ENCODE peak calls at places on chromosomes 13 and 19, in seven cellular contexts. R, I, X, V, Y, A and E are unnamed samples.

GRCh38 chr13:44243198-44243852 is 130.3 kb upstream of the SERP2 start:
- DNase-seq in R (no peak), I (no peak), X (no peak), V (peak), Y (peak), A (peak), E (no peak)

GRCh38 chr19:916645-917322 is 349 bp upstream of the KISS1R start:
- DNase-seq in R (no peak), I (no peak), X (no peak), V (no peak), Y (peak), A (no peak), E (no peak)

GRCh38 chr13:28059214-28059613 is 41.2 kb downstream of the FLT3 start:
- DNase-seq in R (no peak), I (no peak), X (no peak), V (peak), Y (peak), A (peak), E (no peak)

GRCh38 chr13:50636007-50636704 is 207.3 kb downstream of the DLEU7 start:
- DNase-seq in R (peak), I (no peak), X (no peak), V (peak), Y (no peak), A (no peak), E (no peak)

GRCh38 chr13:77516342-77516789 is 19.1 kb upstream of the SCEL start:
- DNase-seq in R (no peak), I (no peak), X (no peak), V (no peak), Y (no peak), A (no peak), E (no peak)

GRCh38 chr13:73849292-73849691 is 284.9 kb downstream of the KLF12 start:
- DNase-seq in R (no peak), I (no peak), X (no peak), V (no peak), Y (no peak), A (peak), E (no peak)

GRCh38 chr19:29285187-29285687 is 72.3 kb upstream of the UQCRFS1 start:
- DNase-seq in R (no peak), I (no peak), X (no peak), V (peak), Y (no peak), A (no peak), E (no peak)

GRCh38 chr19:2547033-2547680 is 71.2 kb downstream of the GADD45B start:
- DNase-seq in R (no peak), I (no peak), X (peak), V (no peak), Y (no peak), A (no peak), E (no peak)

GRCh38 chr13:29702912-29703351 is 107.4 kb upstream of the SLC7A1 start:
- DNase-seq in R (no peak), I (no peak), X (peak), V (no peak), Y (no peak), A (no peak), E (no peak)

GRCh38 chr19:33376931-33377557 is 3.5 kb downstream of the CEBPG start:
- DNase-seq in R (no peak), I (no peak), X (peak), V (no peak), Y (no peak), A (peak), E (no peak)

GRCh38 chr19:40387151-40387550 is 2.8 kb downstream of the HIPK4 start:
- DNase-seq in R (no peak), I (no peak), X (no peak), V (no peak), Y (no peak), A (no peak), E (no peak)

GRCh38 chr19:33386361-33386858 is 12.9 kb downstream of the CEBPG start:
- DNase-seq in R (no peak), I (peak), X (no peak), V (peak), Y (no peak), A (no peak), E (no peak)

DNA sequence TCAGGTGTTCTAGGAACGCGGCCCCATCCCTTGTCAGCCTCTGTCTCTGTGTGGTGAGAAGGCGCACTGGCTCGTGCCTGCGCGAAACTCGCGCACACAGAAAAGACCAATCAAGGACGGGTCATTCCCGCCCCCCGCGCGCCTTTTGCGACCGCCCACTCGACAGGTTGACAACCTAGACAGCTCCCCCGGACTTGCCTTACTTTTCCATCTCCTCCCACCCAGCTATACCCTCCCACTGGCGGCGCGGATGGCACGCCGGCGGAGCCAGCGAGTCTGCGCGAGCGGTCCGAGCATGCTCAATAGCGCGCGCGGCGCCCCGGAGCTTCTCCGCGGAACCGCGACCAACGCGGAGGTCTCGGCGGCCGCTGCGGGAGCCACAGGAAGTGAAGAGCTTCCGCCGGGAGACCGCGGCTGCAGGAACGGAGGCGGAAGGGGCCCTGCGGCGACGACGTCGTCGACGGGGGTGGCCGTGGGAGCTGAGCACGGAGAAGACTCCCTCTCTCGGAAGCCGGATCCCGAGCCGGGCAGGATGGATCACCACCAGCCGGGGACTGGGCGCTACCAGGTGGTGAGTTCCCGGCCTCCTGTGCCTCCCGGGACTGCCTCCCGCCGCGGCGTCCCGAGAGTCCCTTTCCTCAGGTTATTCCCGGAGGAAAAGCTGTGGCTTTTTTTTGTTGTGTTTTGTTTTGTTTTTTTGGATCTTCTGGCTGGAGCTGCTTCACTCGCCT is at the start of gene NDFIP2:
- DNase-seq in R (peak), I (peak), X (peak), V (peak), Y (peak), A (peak), E (no peak)
- TF ChIP-seq POLR2AphosphoS5 in R (peak), I (no peak), X (peak), V (peak), Y (peak), A (peak), E (peak)

GRCh38 chr19:6530385-6531162 is at the start of gene TNFSF9:
- DNase-seq in R (peak), I (peak), X (peak), V (peak), Y (peak), A (peak), E (peak)
- TF ChIP-seq POLR2AphosphoS5 in R (peak), I (no peak), X (peak), V (peak), Y (peak), A (peak), E (peak)

GRCh38 chr19:50202962-50203280 is 501 bp upstream of the MYH14 start:
- DNase-seq in R (no peak), I (no peak), X (no peak), V (no peak), Y (no peak), A (no peak), E (no peak)

GRCh38 chr19:50202399-50202798 is 1.0 kb upstream of the MYH14 start:
- DNase-seq in R (no peak), I (no peak), X (no peak), V (no peak), Y (no peak), A (no peak), E (no peak)

GRCh38 chr19:50204081-50204428 is 633 bp downstream of the MYH14 start:
- DNase-seq in R (no peak), I (no peak), X (no peak), V (no peak), Y (no peak), A (no peak), E (no peak)

GRCh38 chr19:50204811-50205675 is 1.6 kb downstream of the MYH14 start:
- DNase-seq in R (no peak), I (no peak), X (no peak), V (no peak), Y (peak), A (peak), E (no peak)

DNA sequence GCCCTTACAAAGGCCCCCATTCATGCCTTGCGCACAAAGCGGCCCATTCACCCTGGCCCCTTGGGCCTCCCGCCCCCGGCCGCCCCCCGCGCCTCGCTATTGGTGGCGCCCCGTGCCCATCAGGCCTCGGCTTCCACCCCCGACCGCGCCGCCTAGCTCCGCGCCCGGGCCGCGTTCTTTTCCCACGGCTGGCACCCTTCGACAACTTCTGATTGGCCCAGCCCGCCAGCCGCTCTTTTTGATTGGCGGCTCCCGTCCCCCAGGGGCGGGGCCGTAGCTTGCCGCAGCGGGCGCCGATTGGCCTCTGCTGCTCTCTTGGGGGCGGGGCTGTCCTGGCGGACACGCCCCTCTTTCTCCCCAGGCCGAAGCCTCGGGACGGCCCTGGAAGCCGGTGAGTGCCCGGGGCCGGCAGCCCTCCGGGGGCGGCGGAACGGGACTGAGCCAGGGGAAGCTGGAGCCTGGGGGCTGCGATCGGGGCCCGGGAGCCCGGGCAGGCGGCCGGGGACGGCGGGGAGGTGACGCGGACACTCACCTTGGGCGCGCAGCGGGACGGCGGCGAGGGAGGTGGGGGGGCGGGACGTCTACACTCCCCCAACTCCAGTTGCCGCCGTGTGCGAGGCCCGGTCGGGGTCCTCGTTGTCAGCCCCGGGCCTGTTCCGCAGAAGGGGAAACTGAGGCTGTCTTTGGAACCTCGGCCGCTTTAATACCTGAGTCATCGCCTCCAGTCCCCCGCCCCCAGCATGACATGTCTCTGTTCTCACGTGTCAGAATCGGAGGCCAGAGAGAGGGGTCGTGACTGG is at the start of gene MYH14:
- DNase-seq in R (no peak), I (no peak), X (peak), V (no peak), Y (peak), A (peak), E (no peak)
- TF ChIP-seq POLR2AphosphoS5 in R (no peak), I (no peak), X (no peak), V (no peak), Y (no peak), A (peak), E (no peak)

GRCh38 chr13:98484289-98485219 is 92.4 kb downstream of the STK24 start:
- DNase-seq in R (no peak), I (peak), X (peak), V (peak), Y (no peak), A (peak), E (no peak)

GRCh38 chr13:98480915-98481510 is 95.9 kb downstream of the STK24 start:
- DNase-seq in R (peak), I (no peak), X (peak), V (no peak), Y (peak), A (peak), E (no peak)

GRCh38 chr13:98483636-98484288 is 93.1 kb downstream of the STK24 start:
- DNase-seq in R (no peak), I (no peak), X (no peak), V (no peak), Y (no peak), A (no peak), E (no peak)

GRCh38 chr13:98481511-98481951 is 95.4 kb downstream of the STK24 start:
- DNase-seq in R (no peak), I (no peak), X (peak), V (no peak), Y (no peak), A (no peak), E (no peak)

DNA sequence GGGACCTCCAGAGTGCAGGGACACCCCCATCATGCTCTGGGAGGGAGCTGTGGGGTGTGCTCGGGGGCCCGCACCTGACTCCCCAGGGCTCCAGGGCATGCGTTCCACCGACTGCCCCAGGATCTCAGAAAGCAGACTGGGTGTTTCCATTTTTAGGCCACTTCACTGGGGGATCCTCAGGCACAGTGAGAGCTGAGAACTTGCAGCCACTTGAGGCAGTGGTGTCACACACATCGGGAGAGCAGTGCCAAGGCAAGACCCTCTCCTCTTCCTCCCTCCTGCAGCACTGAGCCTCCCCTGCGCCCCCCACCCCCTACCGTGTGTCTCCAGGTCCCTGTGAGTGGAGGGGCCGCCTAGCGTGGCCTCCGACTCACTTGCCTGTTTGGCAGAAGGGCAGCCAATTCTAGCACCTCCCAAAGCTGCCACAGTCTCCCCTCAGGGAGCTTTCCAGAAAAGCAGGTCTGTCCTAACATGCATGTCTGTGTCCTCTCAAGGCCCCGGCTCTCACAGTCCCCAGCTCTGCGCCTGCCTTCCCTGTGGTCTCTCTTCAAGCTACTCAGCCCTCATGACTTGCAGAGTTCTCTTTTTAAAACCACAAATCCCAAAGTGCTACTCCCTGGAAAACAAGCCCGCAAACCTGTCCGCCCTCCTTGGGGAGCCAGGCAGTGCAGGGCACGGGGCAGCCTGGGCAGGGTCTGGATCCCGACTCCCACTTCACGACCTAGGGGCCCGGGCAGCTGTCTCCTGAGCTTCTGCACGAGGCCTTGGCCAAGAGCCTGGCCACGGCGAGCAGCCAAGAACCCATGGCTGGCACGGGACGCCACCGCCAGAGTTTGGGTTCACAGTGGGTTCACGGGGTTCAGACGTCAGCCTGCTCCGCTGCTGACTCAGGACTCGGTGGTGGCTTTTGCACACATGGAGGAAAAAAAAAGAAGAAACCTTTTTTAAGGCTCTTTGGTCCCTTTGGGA is 94.1 kb downstream of the STK24 start:
- DNase-seq in R (no peak), I (no peak), X (peak), V (peak), Y (no peak), A (peak), E (no peak)
- TF ChIP-seq POLR2AphosphoS5 in R (no peak), I (no peak), X (peak), V (peak), Y (no peak), A (peak), E (no peak)

GRCh38 chr13:75639426-75639825 is 3.3 kb downstream of the LMO7 start:
- DNase-seq in R (no peak), I (no peak), X (no peak), V (no peak), Y (no peak), A (no peak), E (no peak)

GRCh38 chr13:75635621-75636338 is at the start of gene LMO7:
- DNase-seq in R (peak), I (peak), X (peak), V (no peak), Y (peak), A (peak), E (no peak)

GRCh38 chr13:75635101-75635620 is 969 bp upstream of the LMO7 start:
- DNase-seq in R (no peak), I (no peak), X (no peak), V (no peak), Y (no peak), A (no peak), E (no peak)

GRCh38 chr13:75637101-75637774 is 1.1 kb downstream of the LMO7 start:
- DNase-seq in R (peak), I (no peak), X (no peak), V (no peak), Y (peak), A (no peak), E (no peak)

DNA sequence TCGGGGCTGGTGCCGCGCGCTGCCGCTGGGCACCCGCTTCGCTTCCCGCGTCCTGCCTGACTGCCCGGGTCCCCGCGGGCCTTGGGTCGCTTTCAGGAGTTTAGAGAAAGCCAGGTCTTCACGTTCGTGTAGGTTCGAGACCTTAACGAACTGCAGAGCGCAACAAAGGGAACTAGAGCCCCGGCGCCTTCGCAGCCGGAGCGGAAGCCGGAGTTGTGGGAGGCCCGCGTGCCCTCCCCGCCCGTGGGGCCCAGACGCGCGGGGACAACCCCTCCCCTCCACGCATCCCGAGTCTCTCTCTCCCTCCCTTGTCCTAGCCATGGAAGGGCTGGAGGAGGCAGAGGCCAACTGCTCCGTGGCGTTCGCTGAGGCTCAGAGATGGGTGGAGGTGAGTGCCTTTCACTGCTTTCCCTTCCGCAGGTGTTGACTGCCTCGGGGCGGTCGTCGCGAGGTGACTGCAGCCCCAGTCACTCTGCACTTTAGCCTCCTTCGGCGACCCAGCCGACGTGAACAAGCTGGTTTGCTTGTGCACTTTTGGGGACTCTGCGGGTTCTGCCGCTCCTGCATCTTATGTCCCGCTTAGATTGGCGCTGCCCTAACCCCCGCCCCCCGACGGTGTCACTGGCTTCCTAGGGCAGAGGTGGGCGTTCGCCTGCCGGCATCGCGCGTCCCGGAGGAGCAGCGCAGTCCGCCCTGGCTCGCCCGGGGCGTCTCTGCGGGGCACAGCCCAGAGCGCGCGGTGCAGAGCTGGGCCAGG is 387 bp downstream of the LMO7 start:
- DNase-seq in R (peak), I (no peak), X (no peak), V (peak), Y (peak), A (peak), E (no peak)
- TF ChIP-seq POLR2AphosphoS5 in R (peak), I (no peak), X (no peak), V (peak), Y (peak), A (peak), E (peak)

GRCh38 chr13:99746857-99747710 is 224.5 kb downstream of the ZIC5 start:
- DNase-seq in R (no peak), I (no peak), X (no peak), V (no peak), Y (no peak), A (no peak), E (no peak)
- TF ChIP-seq POLR2AphosphoS5 in R (no peak), I (no peak), X (no peak), V (no peak), Y (no peak), A (no peak), E (no peak)

GRCh38 chr19:5698635-5699422 is 8.7 kb downstream of the RPL36 start:
- DNase-seq in R (no peak), I (no peak), X (peak), V (no peak), Y (peak), A (no peak), E (no peak)
- TF ChIP-seq POLR2AphosphoS5 in R (no peak), I (no peak), X (no peak), V (peak), Y (no peak), A (no peak), E (no peak)

GRCh38 chr19:38056646-38057045 is 149.6 kb downstream of the SIPA1L3 start:
- DNase-seq in R (no peak), I (no peak), X (no peak), V (no peak), Y (no peak), A (no peak), E (no peak)

GRCh38 chr19:38057954-38058690 is 151.1 kb downstream of the SIPA1L3 start:
- DNase-seq in R (no peak), I (no peak), X (no peak), V (no peak), Y (peak), A (peak), E (no peak)

GRCh38 chr19:38061294-38061693 is 154.3 kb downstream of the SIPA1L3 start:
- DNase-seq in R (no peak), I (no peak), X (no peak), V (no peak), Y (no peak), A (no peak), E (no peak)

GRCh38 chr19:38060346-38060745 is 153.3 kb downstream of the SIPA1L3 start:
- DNase-seq in R (no peak), I (no peak), X (no peak), V (no peak), Y (no peak), A (no peak), E (no peak)

DNA sequence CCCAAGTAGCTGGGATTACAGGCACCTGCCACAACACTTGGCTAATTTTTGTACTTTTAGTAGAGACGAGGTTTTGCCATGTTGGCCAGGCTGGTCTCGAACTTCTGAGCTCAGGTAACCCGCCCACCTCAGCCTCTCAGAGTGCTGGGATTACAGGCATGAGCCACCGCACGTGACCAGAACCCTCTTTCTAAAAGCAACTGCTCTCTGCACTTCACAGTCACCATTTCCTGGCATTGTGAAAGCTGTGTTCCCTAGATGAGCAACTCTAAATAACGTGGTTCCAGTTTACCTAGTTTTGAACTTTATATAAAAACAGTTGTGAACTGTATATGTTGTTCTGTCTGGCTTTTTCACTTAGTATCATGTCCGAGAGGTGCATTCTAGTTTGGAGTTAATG is 152.9 kb downstream of the SIPA1L3 start:
- DNase-seq in R (no peak), I (no peak), X (no peak), V (peak), Y (no peak), A (no peak), E (no peak)
- TF ChIP-seq POLR2AphosphoS5 in R (no peak), I (no peak), X (no peak), V (no peak), Y (no peak), A (no peak), E (no peak)